ENCODE peak calls at places on chromosomes 5 and 9, in five cellular contexts. P is SK-N-SH, U is upper lobe of left lung, A is ovary, I is transverse colon. L is an unnamed sample. For H3K36me3, the result is how much of the 10 kb centered on the place peaks cover.

GRCh38 chr9:92808726-92809451 is 44.3 kb upstream of the BICD2 start:
- DNase-seq in P (peak), U (peak), A (peak), I (peak), L (no peak)

GRCh38 chr5:6495433-6496206 is 47.0 kb downstream of the UBE2QL1 start:
- DNase-seq in P (no peak), U (no peak), A (no peak), I (no peak), L (no peak)

GRCh38 chr5:64635056-64635686 is 55.1 kb upstream of the SHISAL2B start:
- DNase-seq in P (peak), U (no peak), A (no peak), I (no peak), L (no peak)

GRCh38 chr5:91384671-91385430 is 1.7 kb upstream of the ARRDC3 start:
- DNase-seq in P (peak), U (no peak), A (peak), I (peak), L (peak)

GRCh38 chr9:114231218-114232090 is 76.1 kb downstream of the COL27A1 start:
- DNase-seq in P (peak), U (no peak), A (no peak), I (no peak), L (no peak)

GRCh38 chr5:82796643-82797416 is 280.4 kb downstream of the TMEM167A start:
- DNase-seq in P (no peak), U (no peak), A (no peak), I (no peak), L (no peak)

GRCh38 chr5:132765311-132766019 is 11.6 kb downstream of the SEPTIN8 start:
- DNase-seq in P (no peak), U (peak), A (no peak), I (peak), L (no peak)

GRCh38 chr9:69174645-69175487 is 789 bp downstream of the TJP2 start:
- DNase-seq in P (peak), U (peak), A (peak), I (peak), L (no peak)

GRCh38 chr9:131180454-131180853 is 55.1 kb downstream of the NUP214 start:
- DNase-seq in P (no peak), U (no peak), A (no peak), I (no peak), L (no peak)

GRCh38 chr5:98954392-98955028 is 25.7 kb upstream of the CHD1 start:
- DNase-seq in P (no peak), U (no peak), A (no peak), I (no peak), L (no peak)

GRCh38 chr5:177428574-177429217 is 2.2 kb downstream of the GRK6 start:
- DNase-seq in P (no peak), U (no peak), A (no peak), I (no peak), L (no peak)

GRCh38 chr5:108884736-108885135 is 137.0 kb downstream of the FER start:
- DNase-seq in P (no peak), U (no peak), A (no peak), I (no peak), L (no peak)

GRCh38 chr5:5436206-5436765 is 13.8 kb downstream of the ICE1 start:
- DNase-seq in P (no peak), U (no peak), A (no peak), I (no peak), L (no peak)
- TF ChIP-seq CTCF in P (no peak), U (no peak), A (no peak), I (no peak), L (no peak)

DNA sequence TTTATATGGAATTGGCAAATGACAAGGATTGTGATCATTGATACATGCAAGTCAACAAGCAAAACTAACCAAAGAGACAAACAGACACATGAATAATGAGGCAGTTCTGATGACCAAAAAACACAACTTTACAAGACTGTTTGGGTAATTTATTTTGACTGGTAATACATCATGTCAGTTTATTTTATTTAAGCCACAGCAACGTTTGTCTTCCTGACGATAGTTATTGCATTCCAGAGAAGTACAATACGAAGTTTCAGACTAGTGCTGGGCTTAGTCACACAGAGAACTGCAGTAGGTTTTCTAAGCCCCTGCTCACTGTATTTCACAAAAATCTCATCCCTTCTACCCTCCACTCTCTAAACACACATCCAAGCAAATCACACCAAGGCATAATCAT is 514.2 kb downstream of the RAB3C start:
- DNase-seq in P (no peak), U (no peak), A (no peak), I (no peak), L (no peak)
- TF ChIP-seq EP300 in P (no peak), U (no peak), A (no peak), I (no peak), L (no peak)

DNA sequence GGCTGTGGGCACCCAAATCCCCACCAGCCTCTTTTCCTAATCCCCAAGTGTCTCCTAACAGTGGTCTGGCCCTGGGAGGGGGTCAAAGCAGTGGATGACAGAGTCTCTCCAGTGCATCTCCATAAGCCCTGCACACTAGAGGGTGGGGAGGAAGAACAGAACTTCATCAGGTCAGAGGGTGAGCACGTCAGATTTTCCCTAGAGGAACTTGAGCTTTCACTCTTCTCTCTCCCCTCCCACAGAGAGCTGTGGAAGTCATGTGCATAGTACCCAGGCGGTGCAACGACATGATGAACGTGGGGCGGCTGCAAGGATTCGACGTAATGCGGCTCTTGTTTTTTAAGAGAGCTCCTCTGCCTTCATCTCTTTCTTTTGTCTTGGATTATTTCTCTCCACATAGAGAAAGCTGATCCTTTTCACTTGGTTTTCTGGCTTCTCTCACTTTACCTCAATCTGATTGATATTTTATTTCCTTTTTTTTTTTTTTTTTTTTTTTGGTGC is 100.2 kb upstream of the OTULINL start:
- DNase-seq in P (no peak), U (no peak), A (no peak), I (no peak), L (no peak)
- H3K36me3 ChIP-seq in P (half or more), U (under half), A (under half), I (half or more), L (half or more)

DNA sequence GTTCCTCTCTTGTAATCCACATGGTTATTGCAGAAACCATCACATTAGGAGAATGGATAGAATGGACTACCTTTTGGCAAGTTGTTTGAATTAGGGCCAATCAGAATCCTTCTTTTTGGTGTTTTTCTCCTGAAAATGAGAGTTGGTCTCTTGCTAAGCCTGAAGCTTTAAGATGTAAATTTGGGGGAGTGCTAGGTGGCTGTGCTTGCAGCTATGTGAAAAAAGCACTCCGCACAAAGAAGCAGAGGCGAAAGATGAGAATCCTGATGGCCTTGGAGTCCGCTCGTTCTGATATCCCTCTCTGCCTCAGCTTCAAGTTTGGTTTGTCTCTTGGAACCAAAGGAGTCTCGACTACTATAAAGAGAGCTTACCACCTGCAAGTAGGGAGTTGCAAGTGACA is 63.6 kb downstream of the INIP start:
- DNase-seq in P (no peak), U (no peak), A (no peak), I (no peak), L (no peak)
- TF ChIP-seq CTCF in P (no peak), U (no peak), A (no peak), I (no peak), L (no peak)

GRCh38 chr9:503881-504852 is 289.5 kb downstream of the DOCK8 start:
- DNase-seq in P (peak), U (peak), A (peak), I (peak), L (peak)
- TF ChIP-seq EP300 in P (no peak), U (no peak), A (no peak), I (no peak), L (no peak)

L was measured in tibial nerve.